ENCODE peak calls at places on chromosome 7, in six cellular contexts. W is CD4-positive, alpha-beta T cell; Z is neural progenitor cell; F is H1; J is uterus; P is CD8-positive, alpha-beta memory T cell. S is an unnamed sample.

GRCh38 chr7:728602-729001 is 1.5 kb upstream of the PRKAR1B start:
- DNase-seq in W (no peak), Z (no peak), F (no peak), J (no peak), P (no peak), S (no peak)

GRCh38 chr7:27170936-27171635 is 3.0 kb downstream of the HOXA10 start:
- DNase-seq in W (no peak), Z (peak; percentile 44), F (no peak), J (peak; percentile 31), P (no peak), S (no peak)

GRCh38 chr7:135859548-135859947 is 110.9 kb upstream of the FAM180A start:
- DNase-seq in W (no peak), Z (no peak), F (no peak), J (no peak), P (no peak), S (no peak)

GRCh38 chr7:16284581-16284980 is 136.8 kb downstream of the CRPPA start:
- DNase-seq in W (no peak), Z (no peak), F (no peak), J (no peak), P (no peak), S (no peak)

GRCh38 chr7:24432677-24433076 is 140.6 kb upstream of the PALS2 start:
- DNase-seq in W (no peak), Z (no peak), F (no peak), J (no peak), P (no peak), S (no peak)

GRCh38 chr7:12715372-12716133 is 28.1 kb downstream of the ARL4A start:
- DNase-seq in W (no peak), Z (peak; percentile 94), F (peak; percentile 70), J (peak; percentile 50), P (peak; percentile 26), S (no peak)

GRCh38 chr7:107559864-107560263 is 3.9 kb downstream of the COG5 start:
- DNase-seq in W (no peak), Z (no peak), F (no peak), J (no peak), P (no peak), S (no peak)

GRCh38 chr7:19392246-19392645 is 247.0 kb upstream of the FERD3L start:
- DNase-seq in W (no peak), Z (no peak), F (no peak), J (no peak), P (no peak), S (no peak)

GRCh38 chr7:26278769-26279168 is 12.9 kb upstream of the SNX10 start:
- DNase-seq in W (no peak), Z (no peak), F (no peak), J (no peak), P (no peak), S (peak; percentile 28)

GRCh38 chr7:131235489-131236317 is 92.0 kb upstream of the MKLN1 start:
- DNase-seq in W (peak; percentile 61), Z (no peak), F (no peak), J (peak; percentile 35), P (peak; percentile 72), S (peak; percentile 96)

GRCh38 chr7:81846398-81846797 is 76.6 kb upstream of the HGF start:
- DNase-seq in W (no peak), Z (no peak), F (no peak), J (no peak), P (no peak), S (no peak)
- H3K27ac ChIP-seq in W (no peak overlapping the region), Z (no peak overlapping the region), F (no peak overlapping the region), J (no peak overlapping the region), P (no peak overlapping the region), S (no peak overlapping the region)

GRCh38 chr7:7980134-7980533 is 11.5 kb downstream of the GLCCI1 start:
- DNase-seq in W (no peak), Z (no peak), F (no peak), J (no peak), P (no peak), S (no peak)
- H3K27ac ChIP-seq in W (no peak overlapping the region), Z (no peak overlapping the region), F (no peak overlapping the region), J (no peak overlapping the region), P (no peak overlapping the region), S (no peak overlapping the region)

GRCh38 chr7:128790297-128791037 is 1.3 kb upstream of the CCDC136 start:
- DNase-seq in W (no peak), Z (peak; percentile 68), F (no peak), J (no peak), P (peak; percentile 14), S (peak; percentile 6)
- H3K27ac ChIP-seq in W (no peak overlapping the region), Z (no peak overlapping the region), F (no peak overlapping the region), J (peak overlapping the region; percentile 81), P (peak overlapping the region; percentile 7), S (peak overlapping the region; percentile 48)

GRCh38 chr7:75944507-75944906 is 29.6 kb downstream of the POR start:
- DNase-seq in W (no peak), Z (no peak), F (no peak), J (no peak), P (no peak), S (no peak)
- H3K27ac ChIP-seq in W (no peak overlapping the region), Z (no peak overlapping the region), F (no peak overlapping the region), J (no peak overlapping the region), P (no peak overlapping the region), S (no peak overlapping the region)

GRCh38 chr7:123674399-123675091 is 18.9 kb downstream of the LMOD2 start:
- DNase-seq in W (no peak), Z (no peak), F (no peak), J (no peak), P (no peak), S (no peak)
- H3K27ac ChIP-seq in W (no peak overlapping the region), Z (no peak overlapping the region), F (no peak overlapping the region), J (no peak overlapping the region), P (no peak overlapping the region), S (no peak overlapping the region)

GRCh38 chr7:153392726-153393125 is 633.2 kb downstream of the ACTR3B start:
- DNase-seq in W (no peak), Z (no peak), F (no peak), J (no peak), P (no peak), S (no peak)
- H3K27ac ChIP-seq in W (no peak overlapping the region), Z (no peak overlapping the region), F (no peak overlapping the region), J (no peak overlapping the region), P (no peak overlapping the region), S (no peak overlapping the region)

GRCh38 chr7:117971581-117972244 is 98.5 kb upstream of the CTTNBP2 start:
- DNase-seq in W (no peak), Z (no peak), F (no peak), J (no peak), P (no peak), S (no peak)
- H3K27ac ChIP-seq in W (no peak overlapping the region), Z (no peak overlapping the region), F (no peak overlapping the region), J (no peak overlapping the region), P (no peak overlapping the region), S (no peak overlapping the region)

GRCh38 chr7:42611961-42612360 is 299.9 kb downstream of the C7orf25 start:
- DNase-seq in W (no peak), Z (no peak), F (no peak), J (no peak), P (no peak), S (no peak)
- H3K27ac ChIP-seq in W (no peak overlapping the region), Z (no peak overlapping the region), F (no peak overlapping the region), J (no peak overlapping the region), P (no peak overlapping the region), S (no peak overlapping the region)